ENCODE peak calls at places on chromosomes 4 and X, in six cellular contexts. K is transverse colon, L is breast epithelium, T is IMR-90, N is uterus, O is prostate gland. V is an unnamed sample.

GRCh38 chr4:71239365-71239764 is 99.5 kb upstream of the SLC4A4 start:
- DNase-seq in K (no peak), L (no peak), T (peak), N (no peak), O (no peak), V (no peak)

GRCh38 chr4:107655289-107655688 is 64.7 kb downstream of the PAPSS1 start:
- DNase-seq in K (no peak), L (no peak), T (no peak), N (no peak), O (no peak), V (no peak)

GRCh38 chr4:8655411-8656184 is 63.0 kb downstream of the CPZ start:
- DNase-seq in K (no peak), L (no peak), T (no peak), N (no peak), O (no peak), V (no peak)

GRCh38 chr4:6095023-6095817 is 77.0 kb upstream of the C4orf50 start:
- DNase-seq in K (no peak), L (no peak), T (peak), N (no peak), O (no peak), V (peak)

GRCh38 chr4:44725166-44725565 is 1.2 kb downstream of the GNPDA2 start:
- DNase-seq in K (no peak), L (no peak), T (peak), N (no peak), O (no peak), V (peak)

GRCh38 chr4:38822748-38823303 is 18.2 kb upstream of the TLR1 start:
- DNase-seq in K (no peak), L (no peak), T (no peak), N (no peak), O (no peak), V (no peak)

GRCh38 chr4:158621729-158622128 is 50.0 kb downstream of the C4orf46 start:
- DNase-seq in K (no peak), L (no peak), T (no peak), N (no peak), O (no peak), V (no peak)

GRCh38 chr4:147060171-147060931 is 114.7 kb upstream of the TTC29 start:
- DNase-seq in K (no peak), L (no peak), T (peak), N (peak), O (no peak), V (no peak)

GRCh38 chr4:13492752-13493151 is 8.6 kb upstream of the RAB28 start:
- DNase-seq in K (no peak), L (no peak), T (no peak), N (no peak), O (no peak), V (no peak)

GRCh38 chr4:80336582-80336981 is 1.1 kb downstream of the CFAP299 start:
- DNase-seq in K (peak), L (no peak), T (peak), N (no peak), O (peak), V (peak)

GRCh38 chr4:68476191-68476590 is 28.9 kb downstream of the TMPRSS11E start:
- DNase-seq in K (no peak), L (no peak), T (no peak), N (no peak), O (no peak), V (no peak)

GRCh38 chr4:2500547-2500946 is 31.6 kb downstream of the RNF4 start:
- DNase-seq in K (no peak), L (no peak), T (peak), N (no peak), O (no peak), V (no peak)

GRCh38 chr4:2497324-2497723 is 28.4 kb downstream of the RNF4 start:
- DNase-seq in K (no peak), L (no peak), T (no peak), N (no peak), O (no peak), V (no peak)

GRCh38 chr4:2503809-2504208 is 32.6 kb upstream of the FAM193A start:
- DNase-seq in K (no peak), L (no peak), T (no peak), N (no peak), O (no peak), V (no peak)

GRCh38 chr4:2497931-2498330 is 29.0 kb downstream of the RNF4 start:
- DNase-seq in K (peak), L (no peak), T (no peak), N (no peak), O (no peak), V (no peak)

GRCh38 chr4:2501034-2501594 is 32.2 kb downstream of the RNF4 start:
- DNase-seq in K (no peak), L (no peak), T (no peak), N (no peak), O (no peak), V (no peak)
- TF ChIP-seq POLR2A in K (no peak), L (no peak), T (no peak), N (no peak), O (no peak), V (no peak)

DNA sequence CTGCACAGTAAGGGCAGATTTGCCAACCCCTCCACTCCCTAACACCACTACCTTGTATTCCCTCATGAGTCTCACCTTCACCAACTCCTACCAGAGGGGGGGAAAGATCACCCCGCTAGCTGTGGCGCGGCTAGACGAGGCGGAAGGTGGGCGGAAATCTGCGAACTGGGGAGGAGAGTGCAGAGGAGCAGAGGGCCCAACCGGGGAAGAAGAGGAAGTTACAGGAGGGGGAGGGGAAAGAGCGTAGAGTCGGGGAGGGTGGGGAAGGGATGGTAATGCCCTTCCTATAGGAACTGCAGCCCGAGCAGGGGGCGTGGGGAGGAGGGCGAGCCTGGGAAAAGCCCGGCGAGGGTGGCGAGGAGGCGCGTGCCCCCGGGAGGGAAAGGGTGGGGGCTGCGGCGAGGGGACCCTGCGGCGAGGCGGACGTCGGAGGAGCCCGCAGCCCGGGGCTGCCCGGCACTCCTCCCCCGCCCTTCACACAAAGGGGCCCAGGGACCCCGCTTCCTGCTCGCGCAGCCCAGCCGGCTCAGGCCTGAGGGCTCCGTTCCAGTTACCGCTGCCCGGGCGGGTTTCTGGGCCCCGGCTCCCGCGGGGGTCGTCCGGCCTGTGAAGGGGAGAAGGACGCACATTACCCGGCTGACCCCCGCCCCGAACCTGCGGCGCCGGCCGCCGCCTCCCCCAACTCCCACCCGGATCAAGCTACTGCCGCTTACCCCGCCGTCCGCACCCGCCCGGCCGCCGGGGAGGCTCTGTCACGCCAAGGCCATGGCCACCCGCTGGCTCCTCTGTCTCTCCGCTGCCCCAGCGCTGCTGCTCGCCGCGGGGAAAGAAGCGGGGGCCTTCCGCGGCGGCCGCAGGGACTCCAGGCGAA is 1.8 kb downstream of the RAP2C start:
- DNase-seq in K (peak), L (peak), T (peak), N (peak), O (peak), V (peak)
- TF ChIP-seq POLR2A in K (peak), L (no peak), T (no peak), N (no peak), O (no peak), V (no peak)

DNA sequence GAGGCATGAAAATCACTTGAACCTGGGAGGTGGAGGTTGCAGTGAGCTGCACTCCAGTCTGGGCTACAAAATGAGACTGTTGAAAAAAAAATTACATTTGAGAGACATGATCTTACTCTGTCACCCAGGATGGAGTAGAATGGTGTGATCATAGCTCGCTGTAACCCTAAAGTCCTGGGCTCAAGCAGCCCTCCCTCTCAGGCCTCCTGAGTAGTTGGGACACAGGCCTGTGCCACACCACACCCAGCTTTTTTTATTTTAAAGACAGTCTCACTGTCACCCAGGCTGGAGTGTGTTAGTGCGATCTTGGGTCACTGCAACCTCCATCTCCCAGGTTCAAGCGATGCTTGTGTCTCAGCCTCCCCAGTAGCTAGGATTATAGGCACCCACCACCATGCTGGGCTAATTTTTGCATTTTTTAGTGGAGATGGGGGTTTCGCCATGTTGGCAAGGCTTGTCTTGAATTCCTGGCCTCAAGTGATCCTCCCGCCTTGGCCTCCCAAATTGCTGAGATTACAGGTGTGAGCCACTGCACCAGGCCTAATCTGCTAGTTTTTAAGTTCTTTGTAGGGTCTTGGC is 6.1 kb downstream of the RPS3A start:
- DNase-seq in K (no peak), L (no peak), T (no peak), N (no peak), O (no peak), V (no peak)
- TF ChIP-seq POLR2A in K (no peak), L (no peak), T (no peak), N (no peak), O (no peak), V (no peak)

GRCh38 chrX:46836701-46837542 is at the start of gene RP2:
- DNase-seq in K (peak), L (peak), T (peak), N (peak), O (peak), V (peak)
- TF ChIP-seq POLR2A in K (peak), L (peak), T (peak), N (peak), O (peak), V (peak)

V was measured in erythroblast.